ENCODE peak calls at places on chromosome 7, in five cellular contexts. M, X, Y, C and S are unnamed samples. For H3K9me3 and H3K4me1, the result is how much of the 10 kb centered on the place peaks cover.

GRCh38 chr7:72254455-72254854 is 157.7 kb downstream of the CALN1 start:
- DNase-seq in C (no peak), M (no peak), X (no peak), Y (no peak), S (no peak)

GRCh38 chr7:51031791-51032484 is 249.2 kb upstream of the GRB10 start:
- DNase-seq in Y (no peak), X (no peak), M (no peak), C (no peak), S (no peak)

GRCh38 chr7:152850420-152850819 is 90.9 kb downstream of the ACTR3B start:
- DNase-seq in C (no peak), M (no peak), X (no peak), Y (no peak), S (no peak)

GRCh38 chr7:28792858-28793257 is 165.3 kb downstream of the TRIL start:
- DNase-seq in M (peak), C (no peak), X (no peak), Y (no peak), S (no peak)

GRCh38 chr7:55192718-55193117 is 172.4 kb upstream of the LANCL2 start:
- DNase-seq in M (no peak), C (no peak), Y (no peak), X (peak), S (peak)

GRCh38 chr7:28573059-28573553 is 160.8 kb downstream of the CREB5 start:
- DNase-seq in M (peak), Y (no peak), C (no peak), X (peak), S (peak)

GRCh38 chr7:157691521-157692155 is 354.8 kb downstream of the DNAJB6 start:
- DNase-seq in Y (no peak), M (no peak), X (no peak), C (no peak), S (peak)

GRCh38 chr7:142334236-142334635 is 76.4 kb upstream of the PRSS58 start:
- DNase-seq in Y (no peak), X (no peak), C (no peak), M (no peak), S (no peak)

GRCh38 chr7:38681882-38682281 is 50.7 kb upstream of the AMPH start:
- DNase-seq in X (peak), Y (no peak), C (no peak), M (no peak), S (no peak)

GRCh38 chr7:27647052-27647451 is 15.6 kb downstream of the HIBADH start:
- DNase-seq in C (no peak), Y (no peak), X (peak), M (no peak), S (no peak)

GRCh38 chr7:16925609-16926008 is 43.8 kb upstream of the AGR3 start:
- DNase-seq in X (no peak), C (no peak), Y (no peak), M (no peak), S (no peak)

GRCh38 chr7:101125989-101126650 is 784 bp upstream of the SERPINE1 start:
- DNase-seq in M (peak), C (peak), Y (peak), X (peak), S (peak)
- TF ChIP-seq CTCF in M (no peak), C (no peak), Y (no peak), X (no peak), S (no peak)

DNA sequence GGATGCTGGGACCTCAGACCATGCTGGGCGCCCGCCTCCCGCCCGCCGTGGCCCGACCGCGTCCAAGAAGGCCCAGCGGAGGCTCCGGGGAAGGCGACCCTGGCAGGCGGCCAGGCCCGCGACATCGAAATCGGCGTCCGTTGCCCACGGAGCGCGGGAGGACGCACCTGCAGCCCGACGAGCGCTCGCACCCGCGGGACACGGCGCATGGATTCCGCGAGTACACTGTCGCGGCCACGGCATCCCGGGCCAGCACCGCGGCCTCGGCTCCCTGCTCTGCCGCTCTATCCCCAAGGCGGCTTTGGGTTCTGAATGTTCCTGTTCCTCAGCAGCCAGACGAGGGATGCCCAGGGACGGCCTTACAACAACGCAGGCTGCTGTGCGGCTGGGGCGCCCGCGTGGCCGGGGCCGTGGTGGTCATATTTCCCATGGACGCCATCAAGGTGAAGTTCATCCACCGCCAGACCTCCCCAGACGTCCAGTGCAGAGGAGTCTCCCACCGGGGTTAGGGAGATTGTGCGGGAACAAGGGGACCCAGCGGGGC is 67.5 kb upstream of the ZNF722 start:
- DNase-seq in Y (no peak), M (no peak), X (no peak), C (no peak), S (no peak)
- H3K9me3 ChIP-seq in Y (under half), M (under half), X (under half), C (under half), S (under half)

GRCh38 chr7:105325225-105325904 is 63.4 kb downstream of the SRPK2 start:
- DNase-seq in C (no peak), M (peak), X (no peak), Y (no peak), S (no peak)

GRCh38 chr7:105327201-105327600 is 61.5 kb downstream of the SRPK2 start:
- DNase-seq in X (no peak), C (no peak), M (no peak), Y (no peak), S (no peak)

GRCh38 chr7:105336009-105336408 is 52.7 kb downstream of the SRPK2 start:
- DNase-seq in X (peak), C (no peak), Y (no peak), M (peak), S (peak)

DNA sequence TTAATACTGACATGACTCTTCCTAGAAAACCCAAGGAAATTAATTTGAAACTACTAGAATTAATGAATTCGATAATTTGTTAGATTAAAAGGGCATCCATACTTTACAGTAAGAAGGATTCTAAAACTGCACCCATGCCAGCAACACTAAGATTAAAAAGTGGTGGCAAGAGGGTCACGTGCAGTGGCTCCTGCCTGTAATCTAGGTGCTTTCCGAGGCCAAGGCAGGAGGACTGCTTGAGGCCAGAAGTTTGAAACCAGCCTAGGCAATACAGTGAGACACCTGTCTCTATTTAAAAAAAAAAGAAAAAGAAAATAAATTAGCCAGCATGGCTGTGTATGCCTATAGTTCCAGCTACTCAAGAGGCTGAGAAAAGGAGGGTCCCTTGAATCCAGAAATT is 58.2 kb downstream of the SRPK2 start:
- DNase-seq in M (no peak), Y (no peak), X (no peak), C (no peak), S (no peak)
- H3K4me1 ChIP-seq in M (under half), Y (under half), X (under half), C (under half), S (under half)

DNA sequence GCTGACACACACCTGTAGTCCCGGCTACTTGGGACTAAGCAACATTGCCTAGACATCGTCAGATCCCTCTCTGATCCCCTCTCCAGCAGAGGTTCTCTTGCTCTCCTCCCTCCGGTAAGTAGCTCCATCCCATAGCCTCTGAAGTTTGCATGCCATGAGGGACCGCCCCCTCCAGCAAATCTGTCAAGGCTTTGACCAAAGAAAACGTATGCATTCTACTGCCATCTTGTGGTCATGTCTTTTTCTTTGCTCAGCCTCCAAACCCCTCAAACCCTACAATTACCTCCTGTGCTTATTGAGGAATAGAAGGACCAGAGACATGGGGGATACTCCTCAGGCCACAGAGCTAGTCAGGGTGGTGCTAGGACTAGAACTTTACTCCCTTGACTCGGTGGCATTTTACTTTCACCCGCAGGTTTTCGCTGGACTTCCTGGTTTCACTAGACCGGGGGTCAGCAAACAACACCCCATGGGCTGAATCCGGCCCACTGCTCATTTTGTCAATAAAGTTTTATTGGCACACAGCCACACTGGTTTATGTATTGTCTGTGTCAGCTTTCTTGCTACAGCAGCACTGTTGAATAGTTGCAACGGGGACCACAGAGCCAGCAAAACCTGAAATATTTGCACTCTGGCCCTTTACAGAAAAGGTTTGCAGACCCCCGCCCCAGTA is 202.6 kb upstream of the FOXK1 start:
- DNase-seq in X (peak), M (peak), C (no peak), Y (peak), S (peak)
- TF ChIP-seq CTCF in X (no peak), M (peak), C (no peak), Y (peak), S (peak)

GRCh38 chr7:64884913-64885370 is 18.1 kb upstream of the ZNF273 start:
- DNase-seq in X (no peak), M (no peak), Y (no peak), C (no peak), S (no peak)

GRCh38 chr7:64882341-64883112 is 20.5 kb upstream of the ZNF273 start:
- DNase-seq in Y (peak), M (no peak), C (peak), X (no peak), S (peak)

GRCh38 chr7:64885520-64886240 is 17.4 kb upstream of the ZNF273 start:
- DNase-seq in X (no peak), C (no peak), M (no peak), Y (no peak), S (no peak)

GRCh38 chr7:64883113-64883905 is 19.8 kb upstream of the ZNF273 start:
- DNase-seq in Y (no peak), X (no peak), M (no peak), C (no peak), S (no peak)

DNA sequence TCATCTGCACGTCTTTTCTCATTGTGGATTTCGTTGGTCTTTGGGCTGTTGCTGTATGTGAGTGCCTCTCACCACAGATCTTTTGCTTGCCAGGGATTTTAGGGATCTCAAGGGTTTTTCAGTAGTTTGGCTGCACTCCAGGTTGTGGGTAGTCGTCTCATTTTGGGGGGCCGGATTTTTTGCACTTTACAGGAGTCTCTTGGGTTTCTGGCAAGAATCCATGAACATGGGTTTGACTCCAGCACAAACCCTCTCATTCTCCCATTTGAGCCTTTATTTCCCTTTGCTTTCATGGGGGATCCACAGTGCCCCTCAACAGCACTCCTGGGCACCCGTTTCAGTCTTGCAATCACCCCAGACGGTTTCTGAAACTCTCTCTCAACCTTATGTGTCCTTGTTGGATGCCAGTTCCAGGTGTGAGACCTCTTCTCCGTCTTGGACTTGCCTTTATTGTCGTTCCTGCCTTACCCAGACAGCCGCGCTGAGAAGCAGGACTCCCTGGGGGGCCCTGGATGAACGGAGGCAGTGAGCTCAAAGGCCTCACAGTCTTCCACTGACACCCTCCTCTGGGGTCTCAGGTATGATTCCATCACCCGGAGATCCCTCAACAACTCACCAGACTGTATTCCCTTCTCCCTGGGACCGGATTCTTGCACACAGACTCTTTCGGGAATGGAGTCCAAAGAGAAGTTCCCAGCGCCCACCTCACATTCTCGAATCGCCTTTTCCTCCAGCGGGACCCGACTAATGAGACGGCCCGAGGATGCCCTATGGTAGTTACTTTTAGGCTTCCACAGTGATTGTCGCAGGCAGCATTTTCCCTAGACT is 18.8 kb upstream of the ZNF273 start:
- DNase-seq in X (no peak), M (no peak), Y (no peak), C (no peak), S (no peak)
- H3K9me3 ChIP-seq in X (under half), M (under half), Y (under half), C (under half), S (under half)

GRCh38 chr7:106279425-106280182 is 5.2 kb downstream of the NAMPT start:
- DNase-seq in Y (no peak), C (no peak), X (no peak), M (no peak), S (no peak)
- H3K4me1 ChIP-seq in Y (half or more), C (under half), X (under half), M (under half), S (under half)

DNA sequence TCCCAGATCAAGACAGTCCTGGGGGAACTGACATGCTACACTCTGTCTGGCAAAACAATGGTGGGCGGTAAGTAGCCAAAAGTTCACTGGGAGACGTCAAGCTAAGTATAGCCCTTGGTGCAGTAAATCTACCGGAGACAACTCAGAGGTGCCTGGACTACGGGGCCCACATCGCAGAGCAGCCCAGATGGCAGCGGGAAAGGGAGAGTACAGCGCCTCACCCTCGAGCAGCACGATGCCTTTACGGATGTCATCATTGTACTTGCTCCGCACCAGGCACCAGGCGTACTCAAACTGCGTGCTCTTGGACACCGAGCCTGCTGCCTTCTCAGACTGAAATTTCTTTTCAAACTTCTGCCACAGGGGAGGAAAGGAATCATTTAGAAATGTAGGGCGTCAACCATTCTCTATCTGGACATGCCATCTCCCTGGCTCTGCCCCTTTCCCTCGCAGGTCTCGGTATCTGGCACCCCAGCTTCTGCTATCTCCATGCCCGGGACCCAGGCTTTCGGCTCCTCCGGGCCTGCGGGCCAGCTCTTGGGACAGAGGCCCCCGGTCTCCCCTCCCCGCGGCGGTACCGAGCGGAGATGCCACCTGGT is 996 bp downstream of the FIS1 start:
- DNase-seq in X (no peak), M (no peak), Y (no peak), C (no peak), S (no peak)
- TF ChIP-seq CTCF in X (peak), M (peak), Y (peak), C (peak), S (no peak)

GRCh38 chr7:122304996-122305421 is 459 bp upstream of the FEZF1 start:
- DNase-seq in C (no peak), X (no peak), Y (no peak), M (no peak), S (no peak)
- H3K9me3 ChIP-seq in C (under half), X (under half), Y (under half), M (under half), S (under half)

DNA sequence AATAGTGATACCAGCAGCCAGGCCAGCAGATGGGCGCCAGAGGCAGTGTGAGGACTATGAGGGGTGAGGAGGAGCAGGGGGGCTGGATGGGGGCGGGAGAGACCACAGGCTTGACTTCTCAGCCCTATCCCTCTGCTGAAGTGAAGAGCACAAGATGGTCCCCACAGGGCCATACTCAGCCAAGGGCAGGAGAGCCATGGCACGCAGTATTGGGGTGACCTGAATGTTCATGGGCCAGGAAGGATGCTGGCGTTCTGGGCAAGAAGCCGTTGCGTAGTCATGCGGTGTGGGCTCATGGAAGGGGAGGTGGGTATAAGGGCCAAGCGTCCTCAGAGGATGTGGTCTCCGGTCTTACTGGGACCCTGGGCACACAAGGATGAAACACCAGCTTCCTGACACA is 146.3 kb downstream of the PRKAG2 start:
- DNase-seq in X (no peak), M (no peak), C (no peak), Y (no peak), S (no peak)
- H3K4me1 ChIP-seq in X (under half), M (under half), C (under half), Y (under half), S (under half)